ENCODE peak calls at places on chromosomes 12 and 14, in five cellular contexts. J is stomach, V is keratinocyte, E is lung, H is tibial nerve. C is an unnamed sample.

GRCh38 chr12:75476076-75476475 is 4.5 kb upstream of the GLIPR1 start:
- DNase-seq in J (no peak), V (no peak), E (no peak), H (no peak), C (no peak)

GRCh38 chr12:93741741-93742085 is 64.5 kb downstream of the CRADD start:
- DNase-seq in J (no peak), V (no peak), E (no peak), H (peak; percentile 23), C (peak; percentile 32)

GRCh38 chr14:104158827-104159798 is 20.7 kb downstream of the KIF26A start:
- DNase-seq in J (peak; percentile 64), V (no peak), E (no peak), H (no peak), C (no peak)

GRCh38 chr14:76304536-76305473 is 71.1 kb upstream of the ESRRB start:
- DNase-seq in J (no peak), V (no peak), E (no peak), H (no peak), C (no peak)

GRCh38 chr12:88944403-88944802 is 364.1 kb upstream of the KITLG start:
- DNase-seq in J (no peak), V (no peak), E (no peak), H (no peak), C (peak; percentile 53)

GRCh38 chr14:56498112-56498511 is 81.5 kb upstream of the TMEM260 start:
- DNase-seq in J (no peak), V (no peak), E (no peak), H (no peak), C (no peak)

GRCh38 chr12:108611884-108612415 is 14.1 kb upstream of the TMEM119 start:
- DNase-seq in J (no peak), V (peak; percentile 71), E (no peak), H (no peak), C (peak; percentile 64)

GRCh38 chr12:2145433-2145832 is 92.6 kb downstream of the CACNA1C start:
- DNase-seq in J (no peak), V (no peak), E (no peak), H (no peak), C (no peak)

GRCh38 chr14:95305145-95305544 is 14.6 kb downstream of the CLMN start:
- DNase-seq in J (no peak), V (no peak), E (no peak), H (no peak), C (no peak)

GRCh38 chr12:24820872-24821271 is 128.0 kb downstream of the BCAT1 start:
- DNase-seq in J (no peak), V (no peak), E (no peak), H (peak; percentile 26), C (no peak)

GRCh38 chr14:22547309-22547947 is 41.6 kb downstream of the DAD1 start:
- DNase-seq in J (no peak), V (no peak), E (no peak), H (no peak), C (no peak)

GRCh38 chr12:77299910-77300772 is 234.8 kb upstream of the E2F7 start:
- DNase-seq in J (no peak), V (no peak), E (no peak), H (no peak), C (no peak)

GRCh38 chr12:110743571-110744093 is 941 bp upstream of the PPP1CC start:
- DNase-seq in J (no peak), V (no peak), E (peak; percentile 50), H (peak; percentile 28), C (peak; percentile 56)

GRCh38 chr12:110744697-110745264 is 2.1 kb upstream of the PPP1CC start:
- DNase-seq in J (peak; percentile 64), V (peak; percentile 41), E (no peak), H (no peak), C (no peak)

GRCh38 chr12:110745632-110746284 is 3.1 kb upstream of the PPP1CC start:
- DNase-seq in J (no peak), V (no peak), E (no peak), H (peak; percentile 20), C (no peak)

GRCh38 chr12:110742718-110743570 is at the start of gene PPP1CC:
- DNase-seq in J (peak; percentile 95), V (no peak), E (peak; percentile 93), H (peak; percentile 92), C (peak; percentile 96)

DNA sequence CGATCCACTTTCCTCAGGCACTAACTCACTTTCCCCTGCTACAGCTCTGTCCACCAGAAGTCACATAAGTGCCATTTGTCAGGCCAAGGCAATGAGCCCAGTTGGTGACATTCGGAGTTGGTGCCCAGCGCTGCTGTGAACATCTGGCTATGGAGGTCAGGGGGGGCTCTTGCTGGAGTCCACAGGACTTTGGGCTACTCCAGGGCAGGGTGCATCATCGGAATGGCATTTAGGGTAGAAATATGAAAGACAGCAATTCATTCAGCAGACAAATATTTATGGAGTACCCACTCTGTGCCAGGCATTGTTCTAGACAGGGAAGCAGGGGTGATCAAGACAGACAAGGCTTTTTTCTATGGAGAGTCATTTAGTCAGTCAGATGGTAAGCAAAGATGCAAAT is 1.5 kb upstream of the PPP1CC start:
- DNase-seq in J (no peak), V (no peak), E (no peak), H (peak; percentile 19), C (no peak)
- H3K4me3 ChIP-seq in J (no peak overlapping the region), V (no peak overlapping the region), E (no peak overlapping the region), H (peak overlapping the region; percentile 97), C (no peak overlapping the region)

GRCh38 chr14:79986251-79986650 is 225.1 kb downstream of the DIO2 start:
- DNase-seq in J (no peak), V (no peak), E (no peak), H (no peak), C (peak; percentile 2)

GRCh38 chr14:79992799-79993198 is 218.5 kb downstream of the DIO2 start:
- DNase-seq in J (no peak), V (no peak), E (no peak), H (no peak), C (peak; percentile 12)

GRCh38 chr14:79989990-79990389 is 221.3 kb downstream of the DIO2 start:
- DNase-seq in J (no peak), V (no peak), E (no peak), H (no peak), C (no peak)
- H3K27ac ChIP-seq in J (no peak overlapping the region), V (no peak overlapping the region), E (no peak overlapping the region), H (no peak overlapping the region), C (no peak overlapping the region)

GRCh38 chr12:54622463-54623183 is 12.1 kb downstream of the LACRT start:
- DNase-seq in J (no peak), V (no peak), E (no peak), H (no peak), C (peak; percentile 13)
- TF ChIP-seq CTCF in J (no peak), V (peak; percentile 40), E (no peak), H (no peak), C (peak; percentile 35)

DNA sequence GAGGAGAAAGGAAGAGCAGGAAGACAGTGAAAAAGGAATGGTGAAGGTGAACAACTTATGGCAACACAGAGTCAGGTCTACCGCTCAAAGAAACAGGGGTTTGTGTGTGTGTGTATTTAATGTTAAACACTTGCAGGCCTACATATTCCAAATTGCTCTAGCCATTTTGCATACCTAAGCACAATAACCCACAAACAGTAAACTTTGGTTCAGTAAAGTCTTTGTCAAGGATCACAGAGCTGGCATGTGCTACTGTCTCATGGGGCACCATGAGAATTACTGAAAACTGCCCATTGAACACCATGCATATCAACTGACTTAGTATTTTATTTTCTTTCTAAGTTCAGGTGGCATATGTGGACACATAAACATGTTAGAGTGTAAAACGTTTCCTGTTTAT is 163.6 kb downstream of the MDGA2 start:
- DNase-seq in J (no peak), V (no peak), E (no peak), H (no peak), C (no peak)
- H3K4me3 ChIP-seq in J (no peak overlapping the region), V (no peak overlapping the region), E (no peak overlapping the region), H (no peak overlapping the region), C (no peak overlapping the region)

DNA sequence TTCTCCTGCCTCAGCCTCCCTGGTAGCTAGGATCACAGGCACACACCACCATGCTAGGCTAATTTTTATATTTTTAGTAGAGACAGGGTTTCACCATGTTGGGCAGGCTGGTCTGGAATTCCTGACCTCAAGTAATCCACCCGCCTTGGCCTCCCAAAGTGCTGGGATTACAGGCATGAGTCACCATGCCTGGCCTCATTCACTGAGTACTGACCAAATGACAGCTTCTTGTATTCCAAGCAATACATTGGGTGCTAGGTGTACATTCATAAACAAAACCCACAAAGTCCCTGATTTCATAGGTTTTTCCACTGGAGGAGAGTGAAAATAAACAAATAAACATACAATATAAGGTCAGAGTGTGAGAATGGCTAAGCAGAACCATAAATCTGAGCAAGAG is 136.3 kb downstream of the HELB start:
- DNase-seq in J (no peak), V (no peak), E (no peak), H (no peak), C (no peak)
- H3K27ac ChIP-seq in J (no peak overlapping the region), V (no peak overlapping the region), E (no peak overlapping the region), H (no peak overlapping the region), C (no peak overlapping the region)